ENCODE peak calls at places on chromosomes 16 and 17, in eight cellular contexts. V, K, R, N, G, D, B and T are unnamed samples. For H3K36me3 and H3K27me3, the result is how much of the 10 kb centered on the place peaks cover.

GRCh38 chr16:56636616-56637413 is 1.7 kb upstream of the MT1A start:
- DNase-seq in G (no peak), K (no peak), N (no peak), B (no peak), D (no peak), V (no peak), R (no peak), T (no peak)

GRCh38 chr17:386145-386876 is 33.7 kb upstream of the RPH3AL start:
- DNase-seq in V (peak), B (no peak), K (no peak), G (peak), R (no peak), D (peak), N (peak), T (peak)

GRCh38 chr17:68733241-68734176 is 132.3 kb upstream of the FAM20A start:
- DNase-seq in K (no peak), N (peak), D (no peak), R (no peak), B (no peak), G (peak), V (peak), T (no peak)

GRCh38 chr16:85675528-85675927 is 13.2 kb downstream of the GINS2 start:
- DNase-seq in B (no peak), D (no peak), K (no peak), V (no peak), G (no peak), R (no peak), N (no peak), T (peak)

GRCh38 chr16:78770353-78771091 is 671.1 kb downstream of the WWOX start:
- DNase-seq in K (peak), G (peak), N (peak), D (peak), B (no peak), V (peak), R (no peak), T (peak)

GRCh38 chr16:30184430-30185140 is 1.2 kb downstream of the CORO1A start:
- DNase-seq in R (no peak), V (peak), D (peak), N (no peak), B (no peak), G (peak), K (no peak), T (peak)

GRCh38 chr16:88599092-88599733 is 29.0 kb downstream of the ZC3H18 start:
- DNase-seq in R (no peak), K (peak), V (no peak), B (peak), N (peak), D (no peak), G (no peak), T (no peak)

GRCh38 chr17:80766290-80766689 is 221.7 kb downstream of the RPTOR start:
- DNase-seq in N (no peak), V (no peak), R (no peak), D (no peak), K (no peak), B (no peak), G (no peak), T (no peak)

GRCh38 chr16:82995927-82996441 is 369.2 kb downstream of the CDH13 start:
- DNase-seq in N (no peak), R (no peak), D (no peak), G (no peak), B (no peak), K (no peak), V (no peak), T (no peak)

GRCh38 chr17:75849724-75850123 is 5.4 kb downstream of the WBP2 start:
- DNase-seq in B (no peak), V (no peak), R (no peak), G (no peak), K (no peak), N (no peak), D (no peak), T (no peak)
- H3K36me3 ChIP-seq in B (half or more), V (under half), R (under half), G (under half), K (half or more), N (half or more), D (half or more), T (under half)

GRCh38 chr16:3581392-3581791 is 4.2 kb upstream of the NLRC3 start:
- DNase-seq in N (no peak), V (no peak), K (no peak), B (no peak), R (no peak), D (no peak), G (no peak), T (peak)

GRCh38 chr16:3578610-3579551 is 1.7 kb upstream of the NLRC3 start:
- DNase-seq in R (no peak), V (no peak), K (no peak), B (no peak), D (no peak), G (no peak), N (no peak), T (peak)

GRCh38 chr16:3580686-3581085 is 3.5 kb upstream of the NLRC3 start:
- DNase-seq in V (no peak), R (no peak), N (no peak), K (no peak), G (no peak), D (no peak), B (no peak), T (peak)

GRCh38 chr16:3579776-3580175 is 2.6 kb upstream of the NLRC3 start:
- DNase-seq in B (no peak), R (no peak), K (no peak), G (no peak), V (no peak), D (no peak), N (no peak), T (peak)

DNA sequence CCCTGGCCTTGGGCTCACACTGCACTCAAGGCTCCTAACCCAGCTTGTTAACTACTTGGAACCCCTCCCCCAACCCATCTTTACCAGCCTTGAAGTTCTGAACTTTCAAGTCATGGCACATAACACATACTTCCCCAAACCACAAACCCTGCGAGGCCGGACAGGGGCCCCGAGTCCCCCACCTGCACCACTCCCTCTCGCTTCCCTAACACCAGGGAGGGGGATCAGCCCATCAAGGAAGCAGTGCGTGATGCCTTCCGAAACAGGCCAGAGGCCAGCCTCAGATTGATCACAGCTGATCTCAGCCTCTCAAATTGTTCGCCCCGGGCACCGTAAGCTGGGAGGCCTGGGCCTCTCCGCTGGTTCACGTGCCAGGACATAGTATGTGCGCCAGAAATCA is 3.1 kb upstream of the NLRC3 start:
- DNase-seq in R (peak), G (no peak), K (no peak), N (no peak), B (no peak), D (no peak), V (no peak), T (peak)
- H3K4me3 ChIP-seq in R (no peak), G (no peak), K (no peak), N (no peak), B (no peak), D (no peak), V (no peak), T (no peak)

DNA sequence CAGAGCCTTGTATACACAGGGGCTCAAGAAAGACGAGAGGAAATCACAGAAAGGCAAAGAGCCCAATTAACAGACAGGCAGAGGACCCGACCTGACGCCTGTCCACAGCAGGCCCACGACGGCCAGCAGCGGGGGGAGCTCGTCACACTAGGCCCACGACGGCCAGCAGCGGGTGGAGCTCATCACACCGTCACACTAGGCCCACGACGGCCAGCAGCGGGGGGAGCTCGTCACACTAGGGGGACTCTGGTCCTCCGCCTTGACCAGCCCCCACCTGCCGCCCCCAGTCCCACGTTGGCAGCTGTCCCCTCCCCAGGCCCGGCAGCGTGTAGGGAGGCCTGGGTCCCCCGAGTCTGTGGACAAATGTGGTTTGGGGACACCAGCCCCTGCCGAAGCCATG is 23.7 kb upstream of the GNG13 start:
- DNase-seq in K (no peak), B (no peak), G (peak), D (no peak), R (no peak), N (no peak), V (no peak), T (no peak)
- H3K27me3 ChIP-seq in K (under half), B (under half), G (under half), D (half or more), R (under half), N (half or more), V (under half), T (under half)

GRCh38 chr17:5883775-5884665 is 186.2 kb upstream of the WSCD1 start:
- DNase-seq in V (no peak), R (no peak), G (no peak), N (no peak), B (no peak), K (no peak), D (peak), T (no peak)
- H3K36me3 ChIP-seq in V (under half), R (under half), G (under half), N (under half), B (under half), K (under half), D (under half), T (under half)

DNA sequence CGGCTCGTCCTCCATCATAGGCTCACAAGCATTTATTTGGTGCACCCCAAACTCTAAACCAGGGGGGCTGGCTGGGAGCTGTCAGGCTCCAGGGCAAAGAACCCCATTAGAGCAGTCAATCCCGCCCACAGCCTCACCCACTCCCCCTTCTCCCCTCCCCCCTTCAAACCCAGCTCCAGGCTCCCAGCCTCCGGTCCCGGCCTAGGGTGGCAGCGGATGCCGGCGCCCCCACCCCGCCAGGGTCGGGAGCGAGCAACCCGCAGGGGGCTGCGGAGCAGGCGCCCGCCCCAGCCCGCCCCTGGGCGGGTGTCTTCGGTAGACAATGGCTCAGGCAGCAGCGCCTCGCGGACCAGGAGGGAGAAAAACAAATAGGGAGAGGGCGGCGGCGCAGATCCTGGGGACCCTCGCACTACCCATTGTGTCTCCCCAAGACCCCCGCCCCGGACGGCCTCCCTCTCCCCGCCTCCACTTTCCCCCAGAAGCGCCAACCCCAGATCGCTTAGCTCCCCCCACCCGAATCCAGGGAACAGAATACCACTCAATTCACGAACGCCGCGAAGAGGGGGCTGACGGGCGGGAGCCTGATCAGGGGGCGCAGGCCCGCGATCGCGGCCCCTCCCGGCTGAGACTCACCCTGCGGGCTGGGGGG is 565 bp downstream of the FAM171A2 start:
- DNase-seq in V (peak), G (no peak), D (peak), K (no peak), N (peak), B (no peak), R (no peak), T (peak)
- H3K4me3 ChIP-seq in V (peak), G (peak), D (peak), K (peak), N (peak), B (peak), R (peak), T (peak)

GRCh38 chr17:48615212-48615962 is at the start of gene HOXB8:
- DNase-seq in K (no peak), D (no peak), G (no peak), V (no peak), N (no peak), R (no peak), B (no peak), T (no peak)
- H3K27me3 ChIP-seq in K (under half), D (half or more), G (under half), V (half or more), N (half or more), R (half or more), B (half or more), T (half or more)

GRCh38 chr17:54951286-54951685 is 17.2 kb downstream of the COX11 start:
- DNase-seq in K (no peak), N (no peak), G (no peak), R (no peak), V (no peak), B (no peak), D (no peak), T (no peak)
- H3K36me3 ChIP-seq in K (under half), N (half or more), G (under half), R (under half), V (under half), B (half or more), D (half or more), T (under half)

GRCh38 chr17:17062866-17063265 is 20.6 kb downstream of the MPRIP start:
- DNase-seq in R (no peak), D (no peak), K (no peak), G (no peak), B (no peak), N (peak), V (no peak), T (no peak)
- H3K4me3 ChIP-seq in R (no peak), D (no peak), K (no peak), G (no peak), B (no peak), N (no peak), V (no peak), T (no peak)